ENCODE peak calls at places on chromosomes 6 and 20, in six cellular contexts. C is GM12891, M is H1, Z is K562, X is HepG2, K is GM12878. B is an unnamed sample.

GRCh38 chr6:53691667-53692133 is 26.1 kb upstream of the KLHL31 start:
- DNase-seq in C (no peak), M (no peak), Z (no peak), X (no peak), K (peak), B (no peak)

GRCh38 chr6:90074161-90074560 is 179.9 kb downstream of the GJA10 start:
- DNase-seq in C (no peak), M (no peak), Z (no peak), X (peak), K (no peak), B (no peak)

GRCh38 chr6:82248233-82248735 is 740 bp upstream of the IBTK start:
- DNase-seq in C (no peak), M (no peak), Z (no peak), X (peak), K (no peak), B (peak)

GRCh38 chr20:58308680-58309527 is 611 bp upstream of the RAB22A start:
- DNase-seq in C (peak), M (no peak), Z (peak), X (no peak), K (no peak), B (peak)

GRCh38 chr6:104689551-104690205 is 170.0 kb downstream of the HACE1 start:
- DNase-seq in C (no peak), M (no peak), Z (no peak), X (no peak), K (no peak), B (no peak)

GRCh38 chr6:79984261-79984660 is 20.2 kb upstream of the TTK start:
- DNase-seq in C (no peak), M (no peak), Z (no peak), X (peak), K (no peak), B (no peak)

GRCh38 chr6:104640141-104640700 is 219.5 kb downstream of the HACE1 start:
- DNase-seq in C (no peak), M (no peak), Z (no peak), X (no peak), K (no peak), B (no peak)

GRCh38 chr6:169386431-169387057 is 132.9 kb upstream of the THBS2 start:
- DNase-seq in C (no peak), M (no peak), Z (no peak), X (no peak), K (no peak), B (no peak)

GRCh38 chr6:124958759-124959354 is 3.4 kb upstream of the RNF217 start:
- DNase-seq in C (no peak), M (no peak), Z (no peak), X (no peak), K (no peak), B (no peak)

GRCh38 chr6:139572001-139572400 is 197.6 kb upstream of the CITED2 start:
- DNase-seq in C (no peak), M (no peak), Z (no peak), X (no peak), K (no peak), B (no peak)

GRCh38 chr6:167152858-167153257 is 4.9 kb downstream of the GPR31 start:
- DNase-seq in C (no peak), M (no peak), Z (no peak), X (no peak), K (peak), B (no peak)

GRCh38 chr6:38271081-38271480 is 368.6 kb downstream of the BTBD9 start:
- DNase-seq in C (no peak), M (no peak), Z (no peak), X (no peak), K (no peak), B (no peak)

GRCh38 chr6:101517632-101518031 is 124.1 kb downstream of the GRIK2 start:
- DNase-seq in C (no peak), M (no peak), Z (no peak), X (no peak), K (no peak), B (no peak)

GRCh38 chr6:144220031-144220790 is 64.9 kb upstream of the UTRN start:
- DNase-seq in C (no peak), M (no peak), Z (no peak), X (no peak), K (no peak), B (no peak)

GRCh38 chr6:128350416-128351254 is 169.8 kb downstream of the PTPRK start:
- DNase-seq in C (no peak), M (no peak), Z (no peak), X (peak), K (no peak), B (no peak)

GRCh38 chr6:170114187-170114945 is 176.5 kb downstream of the DLL1 start:
- DNase-seq in C (no peak), M (no peak), Z (no peak), X (no peak), K (no peak), B (no peak)

GRCh38 chr20:4225778-4226177 is 210.4 kb upstream of the RNF24 start:
- DNase-seq in C (no peak), M (no peak), Z (no peak), X (peak), K (no peak), B (no peak)

GRCh38 chr6:54813901-54814300 is 32.7 kb upstream of the FAM83B start:
- DNase-seq in C (no peak), M (no peak), Z (no peak), X (no peak), K (no peak), B (no peak)

GRCh38 chr6:35152067-35152707 is 11.0 kb upstream of the TCP11 start:
- DNase-seq in C (no peak), M (no peak), Z (no peak), X (no peak), K (no peak), B (no peak)

GRCh38 chr6:128471907-128472306 is 48.5 kb downstream of the PTPRK start:
- DNase-seq in C (no peak), M (no peak), Z (no peak), X (no peak), K (no peak), B (no peak)

GRCh38 chr6:110814488-110815259 is 595 bp downstream of the CDK19 start:
- DNase-seq in C (peak), M (no peak), Z (peak), X (no peak), K (no peak), B (peak)

GRCh38 chr20:34921436-34921835 is 34.2 kb downstream of the GSS start:
- DNase-seq in C (no peak), M (no peak), Z (no peak), X (no peak), K (no peak), B (no peak)

GRCh38 chr6:34324738-34325444 is 67.6 kb downstream of the NUDT3 start:
- DNase-seq in C (no peak), M (no peak), Z (no peak), X (no peak), K (no peak), B (no peak)

GRCh38 chr6:158808442-158808833 is 10.7 kb downstream of the EZR start:
- DNase-seq in C (no peak), M (no peak), Z (no peak), X (no peak), K (no peak), B (no peak)

GRCh38 chr20:50710492-50711063 is 19.2 kb upstream of the RIPOR3 start:
- DNase-seq in C (no peak), M (no peak), Z (no peak), X (peak), K (no peak), B (no peak)

GRCh38 chr6:145733770-145734169 is 1.6 kb downstream of the EPM2A start:
- DNase-seq in C (no peak), M (no peak), Z (no peak), X (no peak), K (no peak), B (no peak)

GRCh38 chr6:145736854-145737181 is 1.5 kb upstream of the EPM2A start:
- DNase-seq in C (no peak), M (no peak), Z (no peak), X (no peak), K (no peak), B (no peak)

GRCh38 chr6:145733207-145733606 is 2.1 kb downstream of the EPM2A start:
- DNase-seq in C (no peak), M (no peak), Z (no peak), X (no peak), K (no peak), B (no peak)

GRCh38 chr6:145734486-145735355 is 599 bp downstream of the EPM2A start:
- DNase-seq in C (peak), M (peak), Z (peak), X (peak), K (no peak), B (peak)

DNA sequence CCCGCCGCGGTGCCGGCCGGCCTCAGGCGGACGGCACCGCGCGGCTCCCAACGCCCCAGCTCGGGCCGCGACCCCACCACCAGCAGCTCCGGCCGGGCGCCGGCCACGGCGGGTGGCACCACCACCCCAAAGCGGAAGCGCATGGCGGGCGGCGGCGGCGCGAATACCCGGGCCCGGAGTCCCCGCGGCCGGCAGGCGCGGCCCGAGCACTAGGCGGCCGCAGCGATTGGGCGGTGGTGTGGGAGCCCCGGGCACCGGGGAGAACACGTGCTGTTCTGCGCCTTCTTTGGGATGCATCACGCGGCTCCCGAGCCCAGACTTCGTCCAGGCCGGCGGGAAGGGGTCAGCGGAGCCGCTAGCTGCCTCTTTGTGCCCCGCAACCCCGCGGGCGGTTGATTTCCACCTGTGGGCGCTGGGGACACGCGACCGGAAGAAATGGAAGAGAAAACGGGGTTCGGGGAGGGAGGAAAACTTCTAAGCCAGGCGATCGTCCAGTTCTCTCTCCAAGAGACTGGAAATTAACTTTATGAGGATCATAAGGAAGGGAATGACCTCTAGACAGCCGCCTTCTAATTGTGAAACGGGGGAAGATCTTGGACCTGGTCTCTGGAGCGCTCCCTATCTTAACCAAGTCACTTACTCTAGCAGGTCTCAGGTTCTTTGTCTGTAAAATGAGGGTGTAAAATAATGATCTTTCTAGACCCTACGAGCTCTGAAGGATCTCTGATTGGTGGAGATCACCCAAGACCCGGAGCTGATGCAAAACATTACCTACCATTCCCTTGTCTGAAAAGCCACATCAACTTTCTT is at the start of gene EPM2A:
- DNase-seq in C (peak), M (peak), Z (peak), X (peak), K (peak), B (peak)
- TF ChIP-seq POLR2A in C (peak), M (no peak), Z (peak), X (peak), K (peak), B (peak)

GRCh38 chr20:20548527-20549266 is 163.7 kb downstream of the RALGAPA2 start:
- DNase-seq in C (no peak), M (no peak), Z (no peak), X (peak), K (no peak), B (no peak)
- TF ChIP-seq POLR2AphosphoS5 in C (no peak), M (no peak), Z (no peak), X (no peak), K (no peak), B (no peak)

GRCh38 chr20:23415958-23416583 is 5.2 kb downstream of the NAPB start:
- DNase-seq in C (no peak), M (no peak), Z (no peak), X (no peak), K (no peak), B (no peak)
- TF ChIP-seq TAF1 in C (no peak), M (no peak), Z (no peak), X (no peak), K (no peak), B (no peak)

DNA sequence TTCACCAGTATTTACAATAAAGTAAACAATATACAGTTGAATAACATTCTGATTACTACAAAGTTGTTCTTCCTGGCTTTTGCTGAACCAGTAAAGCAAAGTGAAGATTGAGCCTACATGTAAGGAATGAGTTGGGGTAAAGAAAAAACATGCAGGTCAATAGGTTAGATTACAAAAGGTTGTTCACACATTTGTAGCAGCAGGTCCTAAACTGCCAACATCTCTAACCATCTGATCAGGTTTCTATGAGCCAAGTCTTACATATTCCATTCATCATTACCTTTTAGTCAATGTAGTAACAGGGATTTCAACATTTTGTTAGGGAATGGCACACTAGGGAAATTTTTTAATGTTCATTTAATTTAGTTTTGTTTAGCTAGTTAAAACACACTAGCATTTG is 9.3 kb upstream of the CALHM6 start:
- DNase-seq in C (no peak), M (no peak), Z (no peak), X (no peak), K (no peak), B (no peak)
- TF ChIP-seq POLR2A in C (no peak), M (no peak), Z (no peak), X (no peak), K (no peak), B (no peak)

GRCh38 chr6:7473805-7474329 is 67.6 kb upstream of the DSP start:
- DNase-seq in C (no peak), M (no peak), Z (no peak), X (peak), K (no peak), B (no peak)

GRCh38 chr6:7475081-7475480 is 66.4 kb upstream of the DSP start:
- DNase-seq in C (no peak), M (no peak), Z (no peak), X (no peak), K (no peak), B (no peak)

GRCh38 chr6:7484666-7485065 is 56.8 kb upstream of the DSP start:
- DNase-seq in C (no peak), M (no peak), Z (no peak), X (no peak), K (no peak), B (no peak)

GRCh38 chr6:7479801-7480266 is 61.6 kb upstream of the DSP start:
- DNase-seq in C (no peak), M (no peak), Z (no peak), X (no peak), K (no peak), B (no peak)
- TF ChIP-seq POLR2AphosphoS5 in C (no peak), M (no peak), Z (no peak), X (no peak), K (no peak), B (no peak)

GRCh38 chr6:9254251-9254650 is 818.9 kb upstream of the SLC35B3 start:
- DNase-seq in C (no peak), M (no peak), Z (no peak), X (no peak), K (no peak), B (no peak)
- TF ChIP-seq TAF1 in C (no peak), M (no peak), Z (no peak), X (no peak), K (no peak), B (no peak)

GRCh38 chr6:62284725-62285124 is 1.3 kb downstream of the KHDRBS2 start:
- DNase-seq in C (no peak), M (no peak), Z (no peak), X (no peak), K (no peak), B (no peak)

GRCh38 chr6:62285612-62286469 is at the start of gene KHDRBS2:
- DNase-seq in C (peak), M (peak), Z (no peak), X (peak), K (peak), B (peak)

GRCh38 chr6:62286470-62286843 is 432 bp upstream of the KHDRBS2 start:
- DNase-seq in C (no peak), M (no peak), Z (no peak), X (no peak), K (no peak), B (no peak)

GRCh38 chr6:62283359-62283758 is 2.7 kb downstream of the KHDRBS2 start:
- DNase-seq in C (no peak), M (no peak), Z (no peak), X (no peak), K (no peak), B (no peak)

GRCh38 chr6:62283828-62284411 is 2.1 kb downstream of the KHDRBS2 start:
- DNase-seq in C (no peak), M (no peak), Z (no peak), X (peak), K (no peak), B (no peak)
- TF ChIP-seq POLR2A in C (no peak), M (no peak), Z (no peak), X (no peak), K (no peak), B (no peak)

GRCh38 chr6:109381747-109382575 is at the start of gene CD164:
- DNase-seq in C (peak), M (peak), Z (peak), X (peak), K (peak), B (peak)
- TF ChIP-seq POLR2AphosphoS5 in C (peak), M (peak), Z (peak), X (peak), K (peak), B (peak)